ENCODE peak calls at places on chromosome 9, in ten cellular contexts. B, G, V, P, C, W, X, I, N and E are unnamed samples.

GRCh38 chr9:74555015-74555414 is 57.9 kb downstream of the RORB start:
- DNase-seq in C (no peak), B (no peak), V (no peak), G (no peak), X (no peak), W (no peak), P (no peak), I (no peak), N (no peak), E (no peak)

GRCh38 chr9:129613520-129614175 is 7.3 kb downstream of the C9orf50 start:
- DNase-seq in N (no peak), G (no peak), P (no peak), B (no peak), X (peak), I (no peak), C (no peak), V (no peak), W (no peak), E (no peak)

GRCh38 chr9:22211588-22212360 is 202.7 kb upstream of the CDKN2B start:
- DNase-seq in W (no peak), G (peak), C (no peak), V (no peak), P (no peak), B (no peak), X (no peak), N (no peak), I (peak), E (peak)

GRCh38 chr9:92617195-92617813 is 52.6 kb downstream of the IPPK start:
- DNase-seq in I (no peak), X (no peak), C (no peak), G (no peak), V (peak), B (no peak), W (no peak), N (no peak), P (no peak), E (no peak)

GRCh38 chr9:79573697-79573976 is 1.9 kb downstream of the TLE4 start:
- DNase-seq in B (no peak), W (no peak), X (no peak), N (no peak), I (no peak), P (no peak), G (no peak), V (no peak), C (no peak), E (no peak)

GRCh38 chr9:126002476-126003350 is 255.5 kb downstream of the PBX3 start:
- DNase-seq in B (no peak), X (no peak), P (no peak), G (no peak), C (no peak), I (no peak), N (no peak), W (no peak), V (no peak), E (no peak)

GRCh38 chr9:135701067-135701967 is 668 bp upstream of the KCNT1 start:
- DNase-seq in I (no peak), G (no peak), V (peak), X (peak), W (no peak), N (no peak), C (no peak), P (no peak), B (no peak), E (no peak)

GRCh38 chr9:126985870-126986498 is 71.4 kb downstream of the RALGPS1 start:
- DNase-seq in B (no peak), X (no peak), N (peak), G (peak), P (peak), W (no peak), C (no peak), V (no peak), I (peak), E (peak)

GRCh38 chr9:12775373-12775962 is 648 bp downstream of the LURAP1L start:
- DNase-seq in I (no peak), N (no peak), B (peak), G (no peak), C (no peak), X (peak), W (peak), P (peak), V (peak), E (no peak)

GRCh38 chr9:137141976-137142936 is 3.3 kb downstream of the GRIN1 start:
- DNase-seq in N (no peak), I (no peak), G (no peak), W (no peak), B (no peak), X (no peak), P (no peak), V (no peak), C (peak), E (no peak)

GRCh38 chr9:75086443-75087278 is 1.3 kb downstream of the NMRK1 start:
- DNase-seq in N (peak), G (no peak), V (peak), C (no peak), W (no peak), B (no peak), I (no peak), P (peak), X (no peak), E (no peak)

GRCh38 chr9:106376689-106377088 is 486.3 kb upstream of the ZNF462 start:
- DNase-seq in P (no peak), I (no peak), V (no peak), C (no peak), B (no peak), W (no peak), G (no peak), X (no peak), N (no peak), E (no peak)

GRCh38 chr9:80501635-80502034 is 929.9 kb downstream of the TLE4 start:
- DNase-seq in I (peak), N (no peak), G (no peak), V (no peak), X (no peak), C (no peak), P (no peak), B (no peak), W (no peak), E (peak)

GRCh38 chr9:31185831-31186230 is 1198.6 kb upstream of the ACO1 start:
- DNase-seq in I (peak), W (no peak), V (no peak), C (no peak), X (no peak), B (no peak), N (no peak), P (no peak), G (no peak), E (peak)

GRCh38 chr9:92496401-92496800 is 14.1 kb upstream of the ASPN start:
- DNase-seq in P (no peak), V (no peak), C (no peak), B (no peak), N (no peak), X (no peak), G (no peak), W (no peak), I (no peak), E (no peak)

GRCh38 chr9:14321517-14322125 is 7.7 kb upstream of the NFIB start:
- DNase-seq in P (no peak), I (no peak), B (no peak), X (no peak), C (no peak), W (no peak), G (no peak), V (no peak), N (no peak), E (peak)

GRCh38 chr9:135036861-135037465 is 50.5 kb upstream of the OLFM1 start:
- DNase-seq in W (no peak), V (no peak), N (peak), C (peak), I (no peak), G (no peak), X (no peak), B (no peak), P (no peak), E (no peak)

GRCh38 chr9:72864327-72864726 is 88.5 kb downstream of the ALDH1A1 start:
- DNase-seq in V (no peak), I (no peak), B (no peak), G (no peak), W (no peak), N (no peak), X (no peak), C (no peak), P (no peak), E (no peak)

GRCh38 chr9:99264070-99264469 is 42.0 kb downstream of the SEC61B start:
- DNase-seq in P (no peak), G (peak), B (peak), X (peak), V (no peak), N (no peak), C (peak), W (no peak), I (peak), E (peak)

GRCh38 chr9:136544549-136545064 is 1.2 kb downstream of the NOTCH1 start:
- DNase-seq in N (peak), V (peak), I (peak), W (no peak), G (no peak), P (peak), X (peak), B (no peak), C (no peak), E (no peak)

GRCh38 chr9:133366435-133366834 is 9.4 kb downstream of the SURF4 start:
- DNase-seq in B (no peak), V (no peak), X (no peak), N (no peak), I (no peak), G (no peak), W (no peak), P (no peak), C (no peak), E (no peak)

GRCh38 chr9:76761448-76761847 is 2.8 kb upstream of the PCA3 start:
- DNase-seq in I (peak), P (no peak), V (no peak), W (no peak), C (no peak), B (no peak), G (no peak), N (no peak), X (no peak), E (peak)

GRCh38 chr9:4548796-4549725 is 58.8 kb downstream of the SLC1A1 start:
- DNase-seq in I (no peak), G (peak), B (peak), P (no peak), N (no peak), W (peak), V (no peak), X (peak), C (peak), E (no peak)

GRCh38 chr9:27183701-27184100 is 74.7 kb downstream of the TEK start:
- DNase-seq in V (no peak), X (no peak), B (no peak), I (peak), W (no peak), G (peak), P (no peak), C (no peak), N (no peak), E (no peak)

GRCh38 chr9:98890256-98890655 is 53.5 kb upstream of the COL15A1 start:
- DNase-seq in W (no peak), X (no peak), B (no peak), C (no peak), N (no peak), V (no peak), P (no peak), G (no peak), I (no peak), E (no peak)

GRCh38 chr9:4555251-4555650 is 65.0 kb downstream of the SLC1A1 start:
- DNase-seq in G (no peak), X (no peak), P (peak), W (no peak), C (no peak), I (peak), V (no peak), N (no peak), B (no peak), E (peak)

GRCh38 chr9:385818-386398 is 171.2 kb downstream of the DOCK8 start:
- DNase-seq in P (peak), V (peak), I (peak), B (peak), G (peak), X (peak), N (peak), C (peak), W (peak), E (peak)

GRCh38 chr9:128558431-128559310 is 6.3 kb downstream of the SPTAN1 start:
- DNase-seq in V (peak), P (peak), W (no peak), G (peak), C (peak), B (peak), N (peak), I (peak), X (no peak), E (peak)

GRCh38 chr9:119802621-119803020 is 433.4 kb upstream of the BRINP1 start:
- DNase-seq in C (peak), N (peak), B (no peak), V (no peak), P (no peak), I (no peak), W (no peak), G (no peak), X (peak), E (no peak)
- H3K4me3 ChIP-seq in C (no peak), N (no peak), B (no peak), V (no peak), P (no peak), I (no peak), W (no peak), G (no peak), X (no peak), E (no peak)

DNA sequence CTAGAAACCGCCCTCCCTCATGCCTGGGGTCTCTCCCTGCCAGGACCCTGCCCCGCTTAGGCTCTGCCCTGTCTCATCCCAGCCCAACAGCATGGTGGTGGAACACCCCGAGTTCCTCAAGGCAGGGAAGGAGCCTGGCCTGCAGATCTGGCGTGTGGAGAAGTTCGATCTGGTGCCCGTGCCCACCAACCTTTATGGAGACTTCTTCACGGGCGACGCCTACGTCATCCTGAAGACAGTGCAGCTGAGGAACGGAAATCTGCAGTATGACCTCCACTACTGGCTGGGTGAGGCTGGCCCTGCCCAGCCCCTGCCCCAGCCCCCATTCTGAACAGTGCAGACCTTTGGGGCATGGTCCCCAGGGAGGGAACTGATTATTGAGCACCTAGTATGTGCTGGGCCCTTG is 33.9 kb downstream of the GSN start:
- DNase-seq in G (no peak), V (no peak), C (no peak), X (no peak), W (no peak), I (no peak), P (no peak), B (no peak), N (no peak), E (no peak)
- H3K4me3 ChIP-seq in G (no peak), V (no peak), C (no peak), X (no peak), W (no peak), I (no peak), P (no peak), B (no peak), N (peak), E (no peak)

DNA sequence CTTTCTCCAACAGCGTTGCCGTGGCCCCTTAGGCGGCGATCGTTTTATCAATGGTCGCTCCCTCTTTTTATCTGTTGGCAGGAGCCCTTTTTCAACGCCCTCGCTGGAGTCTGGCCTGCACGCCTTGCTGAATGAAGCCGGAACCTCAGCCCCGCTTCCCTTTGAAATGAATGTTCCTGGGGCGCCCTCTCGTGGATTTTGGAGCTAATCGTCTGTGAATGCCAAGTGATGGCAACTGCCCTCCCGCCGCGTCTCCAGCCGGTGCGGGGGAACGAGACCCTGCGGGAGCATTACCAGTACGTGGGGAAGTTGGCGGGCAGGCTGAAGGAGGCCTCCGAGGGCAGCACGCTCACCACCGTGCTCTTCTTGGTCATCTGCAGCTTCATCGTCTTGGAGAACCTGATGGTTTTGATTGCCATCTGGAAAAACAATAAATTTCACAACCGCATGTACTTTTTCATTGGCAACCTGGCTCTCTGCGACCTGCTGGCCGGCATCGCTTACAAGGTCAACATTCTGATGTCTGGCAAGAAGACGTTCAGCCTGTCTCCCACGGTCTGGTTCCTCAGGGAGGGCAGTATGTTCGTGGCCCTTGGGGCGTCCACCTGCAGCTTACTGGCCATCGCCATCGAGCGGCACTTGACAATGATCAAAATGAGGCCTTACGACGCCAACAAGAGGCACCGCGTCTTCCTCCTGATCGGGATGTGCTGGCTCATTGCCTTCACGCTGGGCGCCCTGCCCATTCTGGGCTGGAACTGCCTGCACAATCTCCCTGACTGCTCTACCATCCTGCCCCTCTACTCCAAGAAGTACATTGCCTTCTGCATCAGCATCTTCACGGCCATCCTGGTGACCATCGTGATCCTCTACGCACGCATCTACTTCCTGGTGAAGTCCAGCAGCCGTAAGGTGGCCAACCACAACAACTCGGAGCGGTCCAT is 10.0 kb downstream of the S1PR3 start:
- DNase-seq in G (peak), C (peak), I (peak), W (peak), P (peak), V (peak), B (peak), X (peak), N (peak), E (peak)
- H3K4me3 ChIP-seq in G (no peak), C (no peak), I (no peak), W (no peak), P (peak), V (no peak), B (no peak), X (no peak), N (peak), E (no peak)

GRCh38 chr9:86280580-86280979 is 1.8 kb downstream of the ISCA1 start:
- DNase-seq in X (no peak), P (no peak), W (no peak), N (no peak), V (no peak), G (no peak), I (no peak), B (no peak), C (no peak), E (no peak)
- H3K4me3 ChIP-seq in X (no peak), P (no peak), W (peak), N (peak), V (no peak), G (peak), I (peak), B (no peak), C (peak), E (no peak)

DNA sequence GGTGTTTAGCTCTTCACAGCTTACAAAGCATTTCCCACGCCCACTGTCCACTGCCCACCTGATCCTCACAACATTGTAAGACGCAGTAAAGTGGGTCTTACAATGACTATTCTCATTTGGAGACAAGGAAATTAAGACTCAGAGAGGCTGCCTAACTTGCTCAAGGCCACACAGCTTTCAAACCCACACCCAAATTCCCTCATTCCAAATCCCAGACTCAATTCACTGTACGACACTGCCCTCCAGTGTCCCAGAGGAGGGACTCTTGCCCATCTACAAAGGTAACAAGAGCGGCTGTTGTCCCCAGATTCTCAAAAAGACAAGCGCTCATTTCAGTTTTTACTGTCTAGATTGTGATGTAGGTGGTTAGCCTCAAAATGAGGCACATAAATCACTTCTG is 184.6 kb downstream of the ACTL7B start:
- DNase-seq in W (peak), C (peak), P (no peak), N (no peak), X (no peak), G (peak), B (peak), I (peak), V (no peak), E (peak)
- H3K4me3 ChIP-seq in W (no peak), C (no peak), P (no peak), N (no peak), X (no peak), G (no peak), B (no peak), I (no peak), V (no peak), E (no peak)

GRCh38 chr9:132041825-132042224 is 37.8 kb downstream of the MED27 start:
- DNase-seq in C (no peak), V (no peak), I (no peak), G (no peak), X (peak), P (no peak), N (no peak), B (no peak), W (no peak), E (no peak)

GRCh38 chr9:132040808-132041207 is 38.9 kb downstream of the MED27 start:
- DNase-seq in P (no peak), X (no peak), W (no peak), B (no peak), N (no peak), I (no peak), V (no peak), G (no peak), C (no peak), E (no peak)

GRCh38 chr9:132043708-132044107 is 36.0 kb downstream of the MED27 start:
- DNase-seq in N (no peak), I (no peak), G (no peak), C (no peak), P (no peak), X (no peak), W (no peak), B (no peak), V (no peak), E (no peak)

GRCh38 chr9:132044176-132044880 is 35.3 kb downstream of the MED27 start:
- DNase-seq in C (no peak), G (no peak), N (no peak), V (no peak), P (no peak), W (no peak), B (no peak), I (no peak), X (no peak), E (no peak)

GRCh38 chr9:132042324-132042723 is 37.3 kb downstream of the MED27 start:
- DNase-seq in P (no peak), N (no peak), I (peak), V (no peak), W (no peak), X (no peak), C (no peak), B (peak), G (peak), E (peak)
- H3K4me3 ChIP-seq in P (no peak), N (no peak), I (no peak), V (no peak), W (no peak), X (no peak), C (no peak), B (no peak), G (no peak), E (no peak)

DNA sequence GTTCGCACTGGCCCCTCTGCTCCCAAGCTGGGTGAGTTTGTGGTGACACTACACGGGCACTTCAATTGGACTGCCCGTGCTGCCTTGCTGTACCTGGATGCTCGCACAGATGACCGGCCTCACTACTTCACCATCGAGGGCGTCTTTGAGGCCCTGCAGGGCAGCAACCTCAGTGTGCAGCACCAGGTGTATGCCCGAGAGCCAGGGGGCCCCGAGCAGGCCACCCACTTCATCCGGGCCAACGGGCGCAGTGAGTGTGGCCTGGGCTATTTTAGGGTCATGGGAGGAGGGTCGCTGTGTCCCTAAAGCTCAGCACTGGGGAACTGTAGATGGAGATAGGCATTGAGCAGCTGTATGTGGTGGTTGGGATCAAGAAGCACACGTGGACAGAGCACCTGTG is 1.4 kb downstream of the NPR2 start:
- DNase-seq in W (no peak), C (no peak), G (no peak), N (no peak), I (no peak), P (no peak), B (no peak), V (no peak), X (no peak), E (no peak)
- H3K4me3 ChIP-seq in W (no peak), C (no peak), G (no peak), N (no peak), I (peak), P (no peak), B (no peak), V (peak), X (peak), E (no peak)

GRCh38 chr9:91120200-91120599 is 241.5 kb downstream of the AUH start:
- DNase-seq in X (no peak), B (no peak), C (no peak), N (no peak), P (no peak), W (no peak), I (no peak), G (no peak), V (no peak), E (no peak)
- H3K4me3 ChIP-seq in X (no peak), B (no peak), C (no peak), N (no peak), P (no peak), W (no peak), I (no peak), G (no peak), V (no peak), E (no peak)